ENCODE peak calls at places on chromosome 1, in eight cellular contexts. W is endothelial cell, Z is uterus, I is sigmoid colon, O is heart left ventricle, Y is activated B cell treated with CpG ODN at 0.5 μM for 24 hours, V is colonic mucosa, K is Calu3. L is an unnamed sample.

GRCh38 chr1:104746994-104747393 is 997.3 kb downstream of the AMY1C start:
- DNase-seq in O (no peak), V (no peak), Y (no peak), W (no peak), Z (no peak), I (no peak), K (no peak), L (no peak)

GRCh38 chr1:19096036-19096833 is 113.8 kb downstream of the UBR4 start:
- DNase-seq in V (peak), Y (no peak), W (peak), O (no peak), I (no peak), K (peak), Z (no peak), L (peak)

GRCh38 chr1:184622136-184622823 is 132.4 kb downstream of the EDEM3 start:
- DNase-seq in W (no peak), Z (peak), K (no peak), V (peak), I (peak), O (peak), Y (no peak), L (no peak)

GRCh38 chr1:22259581-22260282 is 116.8 kb upstream of the WNT4 start:
- DNase-seq in W (no peak), O (no peak), K (no peak), Z (no peak), V (peak), I (no peak), Y (no peak), L (no peak)

GRCh38 chr1:35565742-35566133 is 7.4 kb upstream of the TFAP2E start:
- DNase-seq in I (no peak), O (no peak), K (no peak), Z (no peak), Y (no peak), V (no peak), W (no peak), L (no peak)

GRCh38 chr1:188706742-188707141 is 1770.9 kb downstream of the BRINP3 start:
- DNase-seq in V (no peak), I (no peak), Y (no peak), Z (no peak), K (peak), W (no peak), O (no peak), L (no peak)

GRCh38 chr1:45621501-45621836 is 2.4 kb downstream of the CCDC17 start:
- DNase-seq in Y (no peak), I (no peak), O (peak), Z (no peak), K (no peak), W (no peak), V (no peak), L (no peak)

GRCh38 chr1:66250075-66250474 is 283.9 kb upstream of the SGIP1 start:
- DNase-seq in V (no peak), Z (no peak), O (no peak), Y (no peak), I (no peak), W (no peak), K (no peak), L (no peak)

GRCh38 chr1:92476071-92476607 is 10.6 kb downstream of the GFI1 start:
- DNase-seq in V (no peak), Y (no peak), Z (no peak), I (no peak), K (no peak), O (no peak), W (no peak), L (no peak)

GRCh38 chr1:195495720-195496635 is 1112.3 kb downstream of the KCNT2 start:
- DNase-seq in W (no peak), V (no peak), Y (no peak), O (no peak), I (no peak), K (no peak), Z (no peak), L (no peak)

GRCh38 chr1:183198463-183198862 is 12.4 kb downstream of the LAMC2 start:
- DNase-seq in Z (peak), W (no peak), K (no peak), Y (no peak), I (peak), O (no peak), V (no peak), L (no peak)

GRCh38 chr1:40435876-40436275 is 14.4 kb upstream of the ZFP69B start:
- DNase-seq in I (no peak), Y (no peak), V (no peak), K (no peak), W (no peak), Z (no peak), O (no peak), L (no peak)

GRCh38 chr1:15430787-15431570 is 7.3 kb upstream of the CTRC start:
- DNase-seq in O (peak), I (no peak), Z (peak), V (peak), Y (peak), K (peak), W (peak), L (peak)

GRCh38 chr1:156760092-156760795 is 7.1 kb upstream of the PRCC start:
- DNase-seq in Y (no peak), O (no peak), W (no peak), I (peak), K (no peak), V (no peak), Z (no peak), L (no peak)

GRCh38 chr1:50348449-50349241 is 74.6 kb downstream of the DMRTA2 start:
- DNase-seq in K (peak), W (peak), O (peak), I (no peak), Z (peak), V (peak), Y (no peak), L (peak)

GRCh38 chr1:168110896-168111545 is 25.7 kb downstream of the GPR161 start:
- DNase-seq in Y (no peak), K (no peak), W (no peak), O (no peak), Z (no peak), I (no peak), V (no peak), L (no peak)

GRCh38 chr1:29631361-29631760 is 395.0 kb downstream of the PTPRU start:
- DNase-seq in W (no peak), Y (no peak), O (no peak), I (no peak), V (no peak), Z (no peak), K (no peak), L (peak)

GRCh38 chr1:176545034-176545639 is 82.2 kb downstream of the PAPPA2 start:
- DNase-seq in O (no peak), K (no peak), Y (no peak), V (no peak), W (no peak), Z (no peak), I (no peak), L (no peak)

GRCh38 chr1:182295697-182296096 is 95.9 kb downstream of the GLUL start:
- DNase-seq in O (no peak), Z (no peak), Y (no peak), I (no peak), K (no peak), V (no peak), W (no peak), L (no peak)

GRCh38 chr1:20284625-20285024 is 6.0 kb upstream of the VWA5B1 start:
- DNase-seq in O (no peak), K (no peak), I (no peak), W (no peak), Y (no peak), V (no peak), Z (no peak), L (no peak)

GRCh38 chr1:169711469-169712308 is at the start of gene SELL:
- DNase-seq in V (peak), O (peak), Y (no peak), W (peak), K (peak), I (peak), Z (peak), L (peak)

GRCh38 chr1:193083365-193084088 is 21.7 kb downstream of the GLRX2 start:
- DNase-seq in K (no peak), W (no peak), I (no peak), O (no peak), Y (no peak), V (no peak), Z (no peak), L (no peak)

GRCh38 chr1:184191181-184191601 is 139.7 kb downstream of the TSEN15 start:
- DNase-seq in Y (no peak), O (peak), Z (peak), V (peak), K (no peak), I (peak), W (no peak), L (no peak)

GRCh38 chr1:220642285-220642684 is 47.9 kb upstream of the C1orf115 start:
- DNase-seq in K (no peak), W (no peak), O (no peak), V (no peak), Z (no peak), Y (no peak), I (no peak), L (no peak)

GRCh38 chr1:29033829-29034466 is 89.8 kb downstream of the TMEM200B start:
- DNase-seq in K (no peak), Y (no peak), O (no peak), Z (no peak), V (no peak), I (no peak), W (no peak), L (no peak)

GRCh38 chr1:34163792-34164509 is 1.1 kb downstream of the CSMD2 start:
- DNase-seq in I (no peak), Z (no peak), V (no peak), W (peak), Y (no peak), K (no peak), O (no peak), L (no peak)

GRCh38 chr1:3310718-3311400 is 143.6 kb upstream of the ARHGEF16 start:
- DNase-seq in I (no peak), V (no peak), Y (no peak), O (no peak), K (no peak), Z (no peak), W (no peak), L (no peak)
- TF ChIP-seq CTCF in I (no peak), V (no peak), Y (no peak), O (no peak), K (no peak), Z (no peak), W (no peak), L (no peak)

DNA sequence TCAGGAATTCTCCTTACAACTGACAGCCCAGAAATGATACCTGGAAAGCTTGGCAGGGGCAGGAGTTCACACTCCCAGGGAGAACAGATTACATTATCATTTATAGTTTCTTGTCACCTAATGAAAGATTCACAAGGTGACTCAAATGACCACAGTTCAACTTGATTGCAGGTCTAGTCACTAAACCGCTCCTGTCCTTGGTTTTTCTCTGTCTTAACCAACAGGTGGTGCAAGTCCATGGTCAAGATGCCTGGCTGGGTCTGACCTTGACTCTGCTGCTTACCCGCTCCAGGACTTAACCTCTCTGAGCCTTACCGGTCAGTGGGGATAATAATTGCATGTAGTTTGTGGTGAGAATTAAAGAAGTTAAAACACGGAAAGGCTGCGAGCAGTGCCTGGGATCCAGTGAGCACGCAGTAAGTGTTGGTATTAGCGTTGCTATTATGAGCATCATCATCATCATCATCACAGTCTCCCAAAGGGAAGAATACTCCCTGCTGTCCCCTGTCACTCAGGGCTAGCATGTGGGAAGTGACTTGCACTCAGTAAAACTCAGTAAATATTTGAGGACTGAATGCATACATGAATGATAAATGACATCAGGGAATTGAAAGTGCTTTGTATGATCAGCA is 125.4 kb upstream of the CD34 start:
- DNase-seq in Z (no peak), V (no peak), O (no peak), I (no peak), K (peak), Y (no peak), W (no peak), L (no peak)
- TF ChIP-seq CTCF in Z (no peak), V (no peak), O (no peak), I (no peak), K (peak), Y (no peak), W (no peak), L (peak)

DNA sequence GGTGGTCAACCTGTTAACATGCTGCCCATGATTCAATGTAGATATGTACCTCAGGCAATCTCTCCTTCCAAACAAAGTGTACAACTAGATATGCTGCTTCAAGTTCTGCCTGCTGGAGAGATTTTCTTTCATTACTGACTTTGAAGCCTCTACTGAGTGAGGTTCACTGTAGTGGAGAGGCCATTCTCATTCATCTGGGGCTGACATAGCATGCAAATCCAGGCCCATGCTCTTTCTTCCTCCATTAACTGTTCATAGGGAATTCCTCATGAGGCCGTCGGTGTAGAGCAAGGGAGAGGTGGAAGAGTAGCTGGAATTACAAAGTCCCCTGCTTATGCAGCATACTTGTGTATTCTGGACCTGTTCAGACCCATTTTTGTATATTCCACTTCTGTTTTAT is 38.6 kb downstream of the VANGL2 start:
- DNase-seq in O (no peak), Z (no peak), V (no peak), K (no peak), W (no peak), I (no peak), Y (no peak), L (no peak)
- TF ChIP-seq CTCF in O (no peak), Z (no peak), V (no peak), K (no peak), W (no peak), I (no peak), Y (no peak), L (no peak)

GRCh38 chr1:201375169-201375568 is 2.3 kb downstream of the TNNT2 start:
- DNase-seq in I (no peak), O (peak), Y (no peak), V (no peak), W (no peak), Z (no peak), K (no peak), L (no peak)
- TF ChIP-seq CTCF in I (no peak), O (peak), Y (no peak), V (no peak), W (no peak), Z (no peak), K (peak), L (no peak)

DNA sequence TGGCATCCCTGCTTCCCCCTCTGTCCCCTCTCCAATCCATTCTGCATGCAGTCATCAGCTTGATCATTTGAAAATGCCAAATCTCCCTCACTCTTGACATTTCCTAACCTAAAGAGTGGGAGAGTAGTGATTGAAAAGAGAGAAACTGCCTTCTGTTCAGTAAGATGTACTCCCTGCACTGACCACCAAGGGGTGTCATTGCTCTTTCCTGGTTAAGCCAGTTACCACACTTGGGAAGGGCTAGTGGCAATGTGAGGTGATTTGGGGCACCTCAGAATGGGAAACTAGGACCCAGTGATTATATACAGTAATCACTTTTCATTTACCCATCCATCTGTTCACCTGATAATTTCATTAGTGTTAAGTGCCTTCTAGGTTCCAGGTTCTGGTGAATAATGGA is 6.9 kb upstream of the TMEM269 start:
- DNase-seq in O (no peak), Z (no peak), I (no peak), K (peak), W (peak), Y (no peak), V (peak), L (no peak)
- TF ChIP-seq CTCF in O (peak), Z (peak), I (peak), K (peak), W (peak), Y (no peak), V (peak), L (peak)

GRCh38 chr1:203216274-203217138 is 13.0 kb downstream of the CHIT1 start:
- DNase-seq in K (peak), Y (no peak), O (peak), V (peak), W (peak), Z (peak), I (no peak), L (peak)
- TF ChIP-seq CTCF in K (peak), Y (peak), O (peak), V (peak), W (peak), Z (peak), I (peak), L (peak)